ENCODE peak calls at places on chromosomes 3 and 15, in ten cellular contexts. One of them, this sample, is unnamed.

GRCh38 chr3:119359476-119359998 is 65.4 kb downstream of the ARHGAP31 start:
- DNase-seq in fibroblast of the aortic adventitia: no peak
- DNase-seq in PC-3: no peak
- DNase-seq in neuronal stem cell: no peak
- DNase-seq in pancreas: no peak
- DNase-seq in astrocyte of the spinal cord: no peak
- DNase-seq in hepatocyte: no peak
- DNase-seq in ACHN: no peak
- DNase-seq in NCI-H774: no peak
- DNase-seq in breast epithelium: no peak
- DNase-seq in this sample: no peak

GRCh38 chr15:72341361-72341760 is 21.4 kb upstream of the CELF6 start:
- DNase-seq in neuronal stem cell: peak
- DNase-seq in fibroblast of the aortic adventitia: no peak
- DNase-seq in ACHN: peak
- DNase-seq in astrocyte of the spinal cord: no peak
- DNase-seq in hepatocyte: peak
- DNase-seq in pancreas: no peak
- DNase-seq in breast epithelium: no peak
- DNase-seq in NCI-H774: no peak
- DNase-seq in PC-3: peak
- DNase-seq in this sample: no peak

GRCh38 chr3:101381809-101382208 is 61.4 kb upstream of the IMPG2 start:
- DNase-seq in astrocyte of the spinal cord: peak
- DNase-seq in pancreas: no peak
- DNase-seq in fibroblast of the aortic adventitia: peak
- DNase-seq in PC-3: peak
- DNase-seq in neuronal stem cell: peak
- DNase-seq in NCI-H774: peak
- DNase-seq in ACHN: peak
- DNase-seq in breast epithelium: no peak
- DNase-seq in hepatocyte: peak
- DNase-seq in this sample: no peak

GRCh38 chr3:130539005-130539404 is 22.0 kb downstream of the COL6A6 start:
- DNase-seq in PC-3: peak
- DNase-seq in fibroblast of the aortic adventitia: peak
- DNase-seq in neuronal stem cell: peak
- DNase-seq in breast epithelium: no peak
- DNase-seq in ACHN: peak
- DNase-seq in hepatocyte: peak
- DNase-seq in pancreas: peak
- DNase-seq in NCI-H774: peak
- DNase-seq in astrocyte of the spinal cord: peak
- DNase-seq in this sample: peak

GRCh38 chr15:92029104-92029466 is 175.6 kb downstream of the SLCO3A1 start:
- DNase-seq in fibroblast of the aortic adventitia: no peak
- DNase-seq in PC-3: no peak
- DNase-seq in astrocyte of the spinal cord: no peak
- DNase-seq in hepatocyte: no peak
- DNase-seq in pancreas: no peak
- DNase-seq in ACHN: no peak
- DNase-seq in breast epithelium: no peak
- DNase-seq in neuronal stem cell: no peak
- DNase-seq in NCI-H774: no peak
- DNase-seq in this sample: no peak

GRCh38 chr15:101578443-101578894 is 73.7 kb downstream of the TM2D3 start:
- DNase-seq in pancreas: peak
- DNase-seq in hepatocyte: peak
- DNase-seq in ACHN: no peak
- DNase-seq in NCI-H774: no peak
- DNase-seq in astrocyte of the spinal cord: no peak
- DNase-seq in neuronal stem cell: no peak
- DNase-seq in breast epithelium: no peak
- DNase-seq in fibroblast of the aortic adventitia: peak
- DNase-seq in PC-3: peak
- DNase-seq in this sample: peak

GRCh38 chr3:64551697-64552096 is 136.1 kb downstream of the ADAMTS9 start:
- DNase-seq in NCI-H774: no peak
- DNase-seq in breast epithelium: no peak
- DNase-seq in hepatocyte: no peak
- DNase-seq in ACHN: no peak
- DNase-seq in neuronal stem cell: no peak
- DNase-seq in pancreas: no peak
- DNase-seq in fibroblast of the aortic adventitia: no peak
- DNase-seq in astrocyte of the spinal cord: no peak
- DNase-seq in PC-3: peak
- DNase-seq in this sample: no peak

GRCh38 chr3:191139771-191140170 is 59.3 kb upstream of the OSTN start:
- DNase-seq in hepatocyte: no peak
- DNase-seq in neuronal stem cell: no peak
- DNase-seq in PC-3: no peak
- DNase-seq in breast epithelium: no peak
- DNase-seq in ACHN: no peak
- DNase-seq in NCI-H774: no peak
- DNase-seq in astrocyte of the spinal cord: no peak
- DNase-seq in fibroblast of the aortic adventitia: no peak
- DNase-seq in pancreas: no peak
- DNase-seq in this sample: no peak

GRCh38 chr3:185813205-185813604 is 11.6 kb downstream of the IGF2BP2 start:
- DNase-seq in pancreas: no peak
- DNase-seq in ACHN: no peak
- DNase-seq in astrocyte of the spinal cord: no peak
- DNase-seq in neuronal stem cell: no peak
- DNase-seq in NCI-H774: no peak
- DNase-seq in breast epithelium: no peak
- DNase-seq in PC-3: no peak
- DNase-seq in fibroblast of the aortic adventitia: no peak
- DNase-seq in hepatocyte: no peak
- DNase-seq in this sample: no peak

GRCh38 chr3:59266551-59266950 is 216.7 kb upstream of the CFAP20DC start:
- DNase-seq in astrocyte of the spinal cord: peak
- DNase-seq in fibroblast of the aortic adventitia: peak
- DNase-seq in pancreas: no peak
- DNase-seq in hepatocyte: no peak
- DNase-seq in ACHN: no peak
- DNase-seq in NCI-H774: no peak
- DNase-seq in breast epithelium: no peak
- DNase-seq in neuronal stem cell: no peak
- DNase-seq in PC-3: peak
- DNase-seq in this sample: no peak

GRCh38 chr3:127822836-127823589 is 698 bp upstream of the MGLL start:
- DNase-seq in fibroblast of the aortic adventitia: peak
- DNase-seq in ACHN: peak
- DNase-seq in PC-3: peak
- DNase-seq in hepatocyte: peak
- DNase-seq in NCI-H774: no peak
- DNase-seq in neuronal stem cell: peak
- DNase-seq in pancreas: peak
- DNase-seq in astrocyte of the spinal cord: no peak
- DNase-seq in breast epithelium: no peak
- DNase-seq in this sample: no peak

GRCh38 chr3:61439116-61439459 is 122.3 kb upstream of the PTPRG start:
- DNase-seq in PC-3: no peak
- DNase-seq in hepatocyte: no peak
- DNase-seq in neuronal stem cell: no peak
- DNase-seq in NCI-H774: no peak
- DNase-seq in fibroblast of the aortic adventitia: no peak
- DNase-seq in ACHN: no peak
- DNase-seq in pancreas: no peak
- DNase-seq in breast epithelium: no peak
- DNase-seq in astrocyte of the spinal cord: no peak
- DNase-seq in this sample: no peak

GRCh38 chr15:90594297-90594696 is 64.6 kb downstream of the CRTC3 start:
- DNase-seq in pancreas: peak
- DNase-seq in ACHN: no peak
- DNase-seq in breast epithelium: peak
- DNase-seq in NCI-H774: peak
- DNase-seq in PC-3: peak
- DNase-seq in neuronal stem cell: no peak
- DNase-seq in hepatocyte: no peak
- DNase-seq in fibroblast of the aortic adventitia: peak
- DNase-seq in astrocyte of the spinal cord: no peak
- DNase-seq in this sample: no peak

GRCh38 chr3:31980530-31981205 is 394 bp downstream of the OSBPL10 start:
- DNase-seq in NCI-H774: peak
- DNase-seq in PC-3: peak
- DNase-seq in pancreas: peak
- DNase-seq in fibroblast of the aortic adventitia: peak
- DNase-seq in neuronal stem cell: peak
- DNase-seq in hepatocyte: peak
- DNase-seq in breast epithelium: peak
- DNase-seq in ACHN: peak
- DNase-seq in astrocyte of the spinal cord: peak
- DNase-seq in this sample: no peak

GRCh38 chr15:76270876-76271275 is 40.4 kb downstream of the ETFA start:
- DNase-seq in hepatocyte: no peak
- DNase-seq in NCI-H774: no peak
- DNase-seq in pancreas: no peak
- DNase-seq in ACHN: no peak
- DNase-seq in fibroblast of the aortic adventitia: no peak
- DNase-seq in astrocyte of the spinal cord: no peak
- DNase-seq in PC-3: no peak
- DNase-seq in breast epithelium: no peak
- DNase-seq in neuronal stem cell: no peak
- DNase-seq in this sample: no peak

GRCh38 chr15:63018639-63019038 is 23.9 kb upstream of the TPM1 start:
- DNase-seq in astrocyte of the spinal cord: peak
- DNase-seq in fibroblast of the aortic adventitia: peak
- DNase-seq in pancreas: no peak
- DNase-seq in NCI-H774: no peak
- DNase-seq in ACHN: no peak
- DNase-seq in PC-3: peak
- DNase-seq in hepatocyte: no peak
- DNase-seq in breast epithelium: no peak
- DNase-seq in neuronal stem cell: no peak
- DNase-seq in this sample: no peak

GRCh38 chr15:47384316-47384715 is 333.0 kb upstream of the SEMA6D start:
- DNase-seq in fibroblast of the aortic adventitia: peak
- DNase-seq in breast epithelium: no peak
- DNase-seq in astrocyte of the spinal cord: peak
- DNase-seq in hepatocyte: peak
- DNase-seq in NCI-H774: no peak
- DNase-seq in neuronal stem cell: peak
- DNase-seq in PC-3: peak
- DNase-seq in pancreas: no peak
- DNase-seq in ACHN: peak
- DNase-seq in this sample: no peak

GRCh38 chr15:57320543-57321220 is 55.6 kb upstream of the CGNL1 start:
- DNase-seq in astrocyte of the spinal cord: peak
- DNase-seq in ACHN: no peak
- DNase-seq in breast epithelium: no peak
- DNase-seq in hepatocyte: peak
- DNase-seq in pancreas: no peak
- DNase-seq in neuronal stem cell: no peak
- DNase-seq in NCI-H774: no peak
- DNase-seq in fibroblast of the aortic adventitia: peak
- DNase-seq in PC-3: no peak
- DNase-seq in this sample: no peak

GRCh38 chr3:188656196-188656982 is 502.4 kb downstream of the LPP start:
- DNase-seq in astrocyte of the spinal cord: peak
- DNase-seq in fibroblast of the aortic adventitia: peak
- DNase-seq in breast epithelium: peak
- DNase-seq in neuronal stem cell: no peak
- DNase-seq in PC-3: peak
- DNase-seq in hepatocyte: no peak
- DNase-seq in ACHN: no peak
- DNase-seq in NCI-H774: no peak
- DNase-seq in pancreas: no peak
- DNase-seq in this sample: no peak

GRCh38 chr3:127373701-127374625 is 86.1 kb upstream of the PRR20G start:
- DNase-seq in fibroblast of the aortic adventitia: peak
- DNase-seq in pancreas: no peak
- DNase-seq in NCI-H774: no peak
- DNase-seq in PC-3: peak
- DNase-seq in breast epithelium: no peak
- DNase-seq in ACHN: peak
- DNase-seq in neuronal stem cell: no peak
- DNase-seq in hepatocyte: no peak
- DNase-seq in astrocyte of the spinal cord: no peak
- DNase-seq in this sample: no peak

GRCh38 chr15:80531388-80532184 is 127.4 kb downstream of the ARNT2 start:
- DNase-seq in ACHN: no peak
- DNase-seq in astrocyte of the spinal cord: no peak
- DNase-seq in pancreas: no peak
- DNase-seq in PC-3: no peak
- DNase-seq in fibroblast of the aortic adventitia: peak
- DNase-seq in hepatocyte: no peak
- DNase-seq in NCI-H774: no peak
- DNase-seq in neuronal stem cell: no peak
- DNase-seq in breast epithelium: no peak
- DNase-seq in this sample: no peak

GRCh38 chr15:45276851-45277250 is 24.8 kb downstream of the SLC28A2 start:
- DNase-seq in pancreas: no peak
- DNase-seq in NCI-H774: no peak
- DNase-seq in ACHN: peak
- DNase-seq in neuronal stem cell: no peak
- DNase-seq in PC-3: peak
- DNase-seq in astrocyte of the spinal cord: peak
- DNase-seq in breast epithelium: no peak
- DNase-seq in hepatocyte: peak
- DNase-seq in fibroblast of the aortic adventitia: peak
- DNase-seq in this sample: no peak

GRCh38 chr15:28942521-28943035 is 56.8 kb downstream of the APBA2 start:
- DNase-seq in breast epithelium: no peak
- DNase-seq in astrocyte of the spinal cord: no peak
- DNase-seq in NCI-H774: no peak
- DNase-seq in PC-3: no peak
- DNase-seq in hepatocyte: no peak
- DNase-seq in pancreas: no peak
- DNase-seq in fibroblast of the aortic adventitia: no peak
- DNase-seq in neuronal stem cell: no peak
- DNase-seq in ACHN: no peak
- DNase-seq in this sample: no peak

GRCh38 chr3:5017953-5018531 is 38.8 kb downstream of the BHLHE40 start:
- DNase-seq in PC-3: peak
- DNase-seq in astrocyte of the spinal cord: peak
- DNase-seq in pancreas: no peak
- DNase-seq in ACHN: peak
- DNase-seq in hepatocyte: peak
- DNase-seq in breast epithelium: no peak
- DNase-seq in neuronal stem cell: no peak
- DNase-seq in fibroblast of the aortic adventitia: peak
- DNase-seq in NCI-H774: no peak
- DNase-seq in this sample: no peak

GRCh38 chr3:39220551-39221530 is 28.4 kb upstream of the XIRP1 start:
- DNase-seq in astrocyte of the spinal cord: no peak
- DNase-seq in PC-3: no peak
- DNase-seq in neuronal stem cell: no peak
- DNase-seq in NCI-H774: no peak
- DNase-seq in hepatocyte: no peak
- DNase-seq in pancreas: no peak
- DNase-seq in ACHN: no peak
- DNase-seq in fibroblast of the aortic adventitia: no peak
- DNase-seq in breast epithelium: no peak
- DNase-seq in this sample: no peak

GRCh38 chr15:74174216-74174965 is 881 bp downstream of the ISLR start:
- DNase-seq in neuronal stem cell: no peak
- DNase-seq in astrocyte of the spinal cord: peak
- DNase-seq in PC-3: no peak
- DNase-seq in hepatocyte: peak
- DNase-seq in pancreas: no peak
- DNase-seq in NCI-H774: no peak
- DNase-seq in ACHN: no peak
- DNase-seq in fibroblast of the aortic adventitia: peak
- DNase-seq in breast epithelium: peak
- DNase-seq in this sample: no peak

GRCh38 chr3:12947504-12948369 is 106.4 kb upstream of the RPL32 start:
- DNase-seq in NCI-H774: no peak
- DNase-seq in ACHN: no peak
- DNase-seq in PC-3: peak
- DNase-seq in fibroblast of the aortic adventitia: peak
- DNase-seq in pancreas: no peak
- DNase-seq in neuronal stem cell: no peak
- DNase-seq in astrocyte of the spinal cord: peak
- DNase-seq in hepatocyte: peak
- DNase-seq in breast epithelium: peak
- DNase-seq in this sample: no peak

This sample was measured in iPS DF 19.7.